ENCODE peak calls at places on chromosomes 12 and 14, in nine cellular contexts. V is uterus, J is lower lobe of right lung, N is fibroblast of lung, W is pancreas, Q is right cardiac atrium, F is colonic mucosa, Z is stomach, Y is thoracic aorta. S is an unnamed sample.

GRCh38 chr12:124083708-124084107 is 110.7 kb downstream of the ZNF664 start:
- DNase-seq in V (no peak), J (no peak), N (no peak), W (no peak), Q (no peak), F (no peak), Z (no peak), Y (no peak), S (no peak)

GRCh38 chr14:99268776-99269510 is 3.1 kb downstream of the BCL11B start:
- DNase-seq in V (no peak), J (no peak), N (no peak), W (no peak), Q (no peak), F (no peak), Z (no peak), Y (no peak), S (no peak)

GRCh38 chr12:53251477-53252348 is 16.4 kb upstream of the ESPL1 start:
- DNase-seq in V (peak; percentile 70), J (peak; percentile 83), N (peak; percentile 68), W (peak; percentile 92), Q (peak; percentile 93), F (peak; percentile 79), Z (peak; percentile 76), Y (peak; percentile 46), S (peak; percentile 74)

GRCh38 chr12:131831635-131832041 is 3.4 kb downstream of the MMP17 start:
- DNase-seq in V (peak; percentile 33), J (no peak), N (peak; percentile 67), W (no peak), Q (peak; percentile 65), F (no peak), Z (no peak), Y (no peak), S (no peak)

GRCh38 chr14:87503711-87504110 is 489.3 kb downstream of the GALC start:
- DNase-seq in V (peak; percentile 42), J (no peak), N (no peak), W (no peak), Q (no peak), F (no peak), Z (no peak), Y (no peak), S (peak; percentile 5)

GRCh38 chr12:76591461-76591860 is 31.9 kb upstream of the OSBPL8 start:
- DNase-seq in V (no peak), J (no peak), N (peak; percentile 88), W (no peak), Q (no peak), F (no peak), Z (no peak), Y (no peak), S (peak; percentile 39)

GRCh38 chr12:123595729-123596128 is 6.2 kb upstream of the DDX55 start:
- DNase-seq in V (no peak), J (no peak), N (no peak), W (no peak), Q (no peak), F (no peak), Z (no peak), Y (no peak), S (no peak)

GRCh38 chr14:50726372-50727107 is 58.4 kb upstream of the SAV1 start:
- DNase-seq in V (no peak), J (no peak), N (peak; percentile 91), W (no peak), Q (no peak), F (no peak), Z (no peak), Y (no peak), S (peak; percentile 83)

GRCh38 chr12:64625243-64626077 is 15.2 kb downstream of the RASSF3 start:
- DNase-seq in V (peak; percentile 86), J (no peak), N (peak; percentile 93), W (no peak), Q (peak; percentile 70), F (peak; percentile 74), Z (peak; percentile 47), Y (peak; percentile 58), S (peak; percentile 91)

GRCh38 chr12:101743724-101744472 is 4.6 kb upstream of the SYCP3 start:
- DNase-seq in V (no peak), J (no peak), N (no peak), W (no peak), Q (peak; percentile 48), F (no peak), Z (no peak), Y (no peak), S (no peak)

GRCh38 chr14:99035268-99035667 is 236.7 kb downstream of the BCL11B start:
- DNase-seq in V (no peak), J (peak; percentile 65), N (peak; percentile 52), W (no peak), Q (peak; percentile 81), F (peak; percentile 50), Z (no peak), Y (no peak), S (peak; percentile 33)

GRCh38 chr12:119117936-119118335 is 60.8 kb upstream of the HSPB8 start:
- DNase-seq in V (no peak), J (no peak), N (no peak), W (no peak), Q (no peak), F (no peak), Z (no peak), Y (no peak), S (no peak)

GRCh38 chr12:52019123-52019770 is 12.5 kb downstream of the TAMALIN start:
- DNase-seq in V (no peak), J (no peak), N (no peak), W (peak; percentile 83), Q (no peak), F (no peak), Z (no peak), Y (no peak), S (no peak)

GRCh38 chr12:76024102-76024781 is 7.3 kb downstream of the PHLDA1 start:
- DNase-seq in V (no peak), J (no peak), N (peak; percentile 15), W (no peak), Q (no peak), F (no peak), Z (no peak), Y (no peak), S (peak; percentile 84)

GRCh38 chr14:26722258-26722657 is 124.4 kb upstream of the NOVA1 start:
- DNase-seq in V (no peak), J (no peak), N (no peak), W (no peak), Q (no peak), F (no peak), Z (no peak), Y (no peak), S (no peak)

GRCh38 chr12:126708492-126708896 is 1558.5 kb upstream of the TMEM132C start:
- DNase-seq in V (no peak), J (no peak), N (peak; percentile 76), W (no peak), Q (no peak), F (no peak), Z (no peak), Y (no peak), S (peak; percentile 83)

DNA sequence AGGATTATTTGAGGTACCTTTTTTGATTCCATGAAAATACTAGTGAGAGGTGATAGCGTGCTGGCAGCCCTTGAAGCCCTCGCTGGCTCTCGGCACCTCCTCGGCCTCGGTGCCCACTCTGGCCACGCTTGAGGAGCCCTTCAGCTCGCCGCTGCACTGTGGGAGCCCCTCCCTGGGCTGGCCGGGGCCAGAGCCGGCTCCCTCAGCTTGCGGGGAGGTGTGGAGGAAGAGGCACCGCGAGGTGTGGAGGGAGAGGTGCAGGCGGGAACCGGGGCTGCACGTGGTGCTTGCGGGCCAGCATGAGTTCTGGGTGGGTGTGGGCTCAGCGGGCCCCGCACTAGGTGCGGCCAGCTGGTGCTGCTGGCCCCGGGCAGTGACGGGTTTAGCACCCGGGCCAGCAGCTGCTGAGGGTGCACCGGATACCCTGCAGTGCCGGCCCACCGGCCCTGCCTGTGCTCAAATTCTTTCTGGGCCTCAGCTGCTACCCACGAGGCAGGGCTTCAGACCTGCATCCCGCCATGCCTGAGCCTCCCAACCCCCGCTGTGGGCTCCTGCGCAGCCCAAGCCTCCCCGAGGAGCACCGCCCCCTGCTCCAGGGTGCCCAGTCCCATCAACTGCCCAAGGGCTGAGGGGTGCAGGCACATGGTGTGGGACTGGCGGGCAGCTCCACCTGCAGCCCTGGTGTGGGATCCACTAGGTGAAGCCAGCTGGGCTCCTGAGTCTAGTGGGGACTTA is 7.4 kb downstream of the MOK start:
- DNase-seq in V (no peak), J (no peak), N (no peak), W (peak; percentile 60), Q (no peak), F (no peak), Z (no peak), Y (no peak), S (no peak)
- H3K4me3 ChIP-seq in V (no peak overlapping the region), J (no peak overlapping the region), N (no peak overlapping the region), W (no peak overlapping the region), Q (no peak overlapping the region), F (no peak overlapping the region), Z (no peak overlapping the region), Y (no peak overlapping the region), S (no peak overlapping the region)

GRCh38 chr12:46168426-46168825 is 100.4 kb downstream of the SLC38A1 start:
- DNase-seq in V (no peak), J (no peak), N (no peak), W (no peak), Q (no peak), F (no peak), Z (no peak), Y (no peak), S (no peak)

GRCh38 chr12:46164186-46164585 is 104.7 kb downstream of the SLC38A1 start:
- DNase-seq in V (no peak), J (no peak), N (no peak), W (no peak), Q (no peak), F (no peak), Z (no peak), Y (no peak), S (no peak)

GRCh38 chr12:46165191-46165590 is 103.7 kb downstream of the SLC38A1 start:
- DNase-seq in V (no peak), J (no peak), N (no peak), W (no peak), Q (no peak), F (no peak), Z (no peak), Y (no peak), S (no peak)

GRCh38 chr12:46167412-46167811 is 101.4 kb downstream of the SLC38A1 start:
- DNase-seq in V (no peak), J (no peak), N (peak; percentile 36), W (no peak), Q (no peak), F (no peak), Z (no peak), Y (no peak), S (no peak)
- H3K4me3 ChIP-seq in V (no peak overlapping the region), J (no peak overlapping the region), N (no peak overlapping the region), W (no peak overlapping the region), Q (no peak overlapping the region), F (no peak overlapping the region), Z (no peak overlapping the region), Y (no peak overlapping the region), S (no peak overlapping the region)

GRCh38 chr14:62357362-62357761 is 595.1 kb downstream of the SNAPC1 start:
- DNase-seq in V (no peak), J (no peak), N (no peak), W (no peak), Q (no peak), F (no peak), Z (no peak), Y (no peak), S (no peak)
- H3K4me3 ChIP-seq in V (no peak overlapping the region), J (no peak overlapping the region), N (no peak overlapping the region), W (no peak overlapping the region), Q (no peak overlapping the region), F (no peak overlapping the region), Z (no peak overlapping the region), Y (no peak overlapping the region), S (no peak overlapping the region)

DNA sequence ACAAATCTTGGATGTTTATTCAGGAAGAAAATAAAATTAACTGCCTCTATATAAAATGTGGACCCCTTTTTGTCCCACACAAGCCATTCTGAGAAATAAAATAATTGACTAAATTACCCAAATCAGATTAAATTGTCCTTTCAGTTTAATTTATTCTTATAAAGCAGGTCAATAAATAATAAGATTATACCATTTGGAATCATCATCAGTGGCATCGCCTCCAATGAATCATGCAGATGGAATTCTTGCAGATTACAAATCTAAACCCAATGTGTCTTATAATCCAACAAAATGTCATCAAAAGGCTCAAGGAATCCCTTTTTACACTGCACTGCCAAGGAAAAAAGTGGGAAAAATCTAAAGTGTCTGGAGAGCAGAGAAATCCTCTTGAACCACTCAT is 138.1 kb upstream of the TSPAN8 start:
- DNase-seq in V (no peak), J (no peak), N (peak; percentile 1), W (no peak), Q (no peak), F (no peak), Z (no peak), Y (no peak), S (no peak)
- H3K4me3 ChIP-seq in V (no peak overlapping the region), J (no peak overlapping the region), N (no peak overlapping the region), W (no peak overlapping the region), Q (no peak overlapping the region), F (no peak overlapping the region), Z (no peak overlapping the region), Y (no peak overlapping the region), S (no peak overlapping the region)